ENCODE peak calls at places on chromosomes 12 and 14, in four cellular contexts. E is activated T-cell treated with anti-CD3 and anti-CD28 coated beads, Interleukin-2, amount 50 U/mL, for 4 hours; Z is CD8-positive, alpha-beta T cell; L is iPS-NIHi11. G is an unnamed sample.

GRCh38 chr14:102078840-102079699 is 7.8 kb downstream of the HSP90AA1 start:
- DNase-seq in E (no peak), Z (no peak), L (no peak), G (no peak)

GRCh38 chr14:104421892-104422291 is 157.7 kb upstream of the C14orf180 start:
- DNase-seq in E (no peak), Z (no peak), L (no peak), G (no peak)

GRCh38 chr12:77648716-77649115 is 182.0 kb upstream of the NAV3 start:
- DNase-seq in E (no peak), Z (no peak), L (no peak), G (no peak)

GRCh38 chr12:113222730-113223531 is 1.7 kb downstream of the TPCN1 start:
- DNase-seq in E (no peak), Z (no peak), L (no peak), G (no peak)

GRCh38 chr12:116520225-116520624 is 39.0 kb upstream of the MAP1LC3B2 start:
- DNase-seq in E (no peak), Z (no peak), L (no peak), G (no peak)

GRCh38 chr14:60276347-60276746 is 27.3 kb downstream of the PPM1A start:
- DNase-seq in E (no peak), Z (no peak), L (no peak), G (no peak)

GRCh38 chr14:52235866-52236510 is 31.5 kb upstream of the PTGDR start:
- DNase-seq in E (no peak), Z (no peak), L (no peak), G (no peak)

GRCh38 chr12:106245767-106246166 is 2.1 kb downstream of the CKAP4 start:
- DNase-seq in E (no peak), Z (no peak), L (no peak), G (no peak)